ENCODE peak calls at places on chromosomes 1 and 21, in six cellular contexts. W, V, B, D, S and K are unnamed samples.

GRCh38 chr21:39641827-39642450 is 29.2 kb downstream of the B3GALT5 start:
- DNase-seq in V (no peak), D (no peak), B (no peak), W (no peak), S (no peak), K (no peak)

GRCh38 chr1:150555198-150555970 is 6.2 kb downstream of the ADAMTSL4 start:
- DNase-seq in S (no peak), B (no peak), W (no peak), V (no peak), D (no peak), K (no peak)

GRCh38 chr1:79005945-79006344 is 585 bp downstream of the ADGRL4 start:
- DNase-seq in V (no peak), D (no peak), B (no peak), S (no peak), W (no peak), K (no peak)

GRCh38 chr1:19113362-19114092 is 96.5 kb downstream of the UBR4 start:
- DNase-seq in S (no peak), B (no peak), W (peak), V (peak), D (peak), K (peak)

GRCh38 chr1:55669308-55669707 is 454.1 kb upstream of the USP24 start:
- DNase-seq in D (no peak), B (no peak), W (no peak), S (no peak), V (no peak), K (no peak)

GRCh38 chr1:22326931-22327330 is 124.7 kb upstream of the ZBTB40 start:
- DNase-seq in W (no peak), S (no peak), V (no peak), D (no peak), B (no peak), K (no peak)

GRCh38 chr1:43552813-43553212 is 22.1 kb downstream of the PTPRF start:
- DNase-seq in W (no peak), B (peak), S (no peak), D (no peak), V (no peak), K (no peak)

GRCh38 chr1:206556748-206557635 is 49.7 kb downstream of the RASSF5 start:
- DNase-seq in B (peak), V (peak), S (no peak), W (peak), D (peak), K (peak)

GRCh38 chr1:226921504-226921903 is 18.6 kb upstream of the COQ8A start:
- DNase-seq in B (no peak), S (no peak), W (no peak), D (no peak), V (no peak), K (no peak)

GRCh38 chr1:109643385-109644230 is 12.3 kb upstream of the GSTM4 start:
- DNase-seq in W (peak), V (peak), D (peak), S (no peak), B (peak), K (peak)

GRCh38 chr21:29133796-29134195 is 3.4 kb downstream of the MAP3K7CL start:
- DNase-seq in B (no peak), W (no peak), S (no peak), V (no peak), D (no peak), K (no peak)

GRCh38 chr1:29197590-29197924 is 15.9 kb upstream of the SRSF4 start:
- DNase-seq in S (no peak), D (no peak), V (peak), W (peak), B (no peak), K (peak)

GRCh38 chr1:229563701-229564100 is 5.2 kb upstream of the ABCB10 start:
- DNase-seq in S (no peak), B (peak), W (no peak), V (no peak), D (no peak), K (no peak)

GRCh38 chr21:38804617-38805281 is 980 bp upstream of the ETS2 start:
- DNase-seq in W (peak), S (peak), B (peak), D (peak), V (no peak), K (peak)

GRCh38 chr1:12078938-12079861 is 16.1 kb downstream of the TNFRSF8 start:
- DNase-seq in S (no peak), B (peak), V (no peak), D (peak), W (peak), K (peak)

GRCh38 chr1:39129514-39129913 is 75.0 kb upstream of the MACF1 start:
- DNase-seq in D (no peak), S (no peak), W (no peak), V (no peak), B (no peak), K (no peak)

GRCh38 chr1:19418503-19418971 is 66.8 kb downstream of the CAPZB start:
- DNase-seq in W (no peak), B (no peak), D (no peak), V (no peak), S (no peak), K (no peak)

GRCh38 chr1:229024528-229025119 is 246.3 kb upstream of the RAB4A start:
- DNase-seq in V (no peak), B (no peak), S (peak), W (peak), D (no peak), K (no peak)

GRCh38 chr1:32703479-32704291 is 1.1 kb upstream of the SYNC start:
- DNase-seq in W (no peak), B (no peak), V (no peak), S (no peak), D (no peak), K (peak)

GRCh38 chr21:25772680-25773079 is 37.9 kb downstream of the GABPA start:
- DNase-seq in W (no peak), S (no peak), V (no peak), D (no peak), B (no peak), K (no peak)

GRCh38 chr1:10170362-10170665 is 40.1 kb upstream of the KIF1B start:
- DNase-seq in S (peak), W (no peak), D (no peak), V (no peak), B (no peak), K (no peak)